ENCODE peak calls at places on chromosomes 11 and 22, in five cellular contexts. A is AG04450, Q is heart left ventricle, W is dorsolateral prefrontal cortex, Y is upper lobe of left lung. V is an unnamed sample.

GRCh38 chr11:13333456-13333957 is 55.9 kb downstream of the BMAL1 start:
- DNase-seq in A (no peak), Q (no peak), W (no peak), Y (no peak), V (no peak)

GRCh38 chr11:69253028-69253427 is 40.9 kb upstream of the MYEOV start:
- DNase-seq in A (peak), Q (no peak), W (no peak), Y (no peak), V (no peak)

GRCh38 chr22:37499006-37499707 is 13.0 kb upstream of the MFNG start:
- DNase-seq in A (no peak), Q (no peak), W (no peak), Y (no peak), V (no peak)

GRCh38 chr11:74397531-74398243 is 546 bp downstream of the PGM2L1 start:
- DNase-seq in A (no peak), Q (no peak), W (no peak), Y (peak), V (no peak)

GRCh38 chr22:49768511-49768910 is 59.2 kb downstream of the BRD1 start:
- DNase-seq in A (no peak), Q (peak), W (no peak), Y (peak), V (no peak)

GRCh38 chr11:73198677-73199076 is 19.4 kb upstream of the P2RY2 start:
- DNase-seq in A (no peak), Q (no peak), W (no peak), Y (no peak), V (no peak)

GRCh38 chr11:68838572-68838964 is 3.1 kb downstream of the CPT1A start:
- DNase-seq in A (no peak), Q (no peak), W (no peak), Y (no peak), V (peak)

GRCh38 chr11:117427356-117427874 is 99.8 kb downstream of the CEP164 start:
- DNase-seq in A (no peak), Q (no peak), W (no peak), Y (no peak), V (no peak)

GRCh38 chr11:46006418-46007070 is 84.1 kb downstream of the LARGE2 start:
- DNase-seq in A (peak), Q (no peak), W (no peak), Y (no peak), V (no peak)

GRCh38 chr22:46303347-46303965 is 6.8 kb downstream of the GTSE1 start:
- DNase-seq in A (no peak), Q (peak), W (no peak), Y (no peak), V (no peak)

GRCh38 chr22:49976439-49977175 is 16.0 kb downstream of the PIM3 start:
- DNase-seq in A (no peak), Q (no peak), W (peak), Y (no peak), V (no peak)

GRCh38 chr22:35766654-35767580 is 49.2 kb downstream of the APOL5 start:
- DNase-seq in A (no peak), Q (no peak), W (no peak), Y (no peak), V (no peak)

GRCh38 chr11:76207642-76208378 is 1.5 kb upstream of the WNT11 start:
- DNase-seq in A (no peak), Q (peak), W (peak), Y (peak), V (peak)

GRCh38 chr22:31269892-31270574 is 22.3 kb downstream of the PIK3IP1 start:
- DNase-seq in A (no peak), Q (no peak), W (no peak), Y (no peak), V (no peak)

GRCh38 chr11:130315354-130315970 is 745 bp upstream of the ZBTB44 start:
- DNase-seq in A (no peak), Q (peak), W (no peak), Y (peak), V (peak)

GRCh38 chr11:120667281-120667680 is 155.7 kb downstream of the GRIK4 start:
- DNase-seq in A (no peak), Q (no peak), W (peak), Y (peak), V (peak)

GRCh38 chr11:12936200-12936599 is 72.9 kb upstream of the RASSF10 start:
- DNase-seq in A (no peak), Q (no peak), W (no peak), Y (no peak), V (no peak)

GRCh38 chr22:33844273-33844672 is 76.0 kb downstream of the LARGE1 start:
- DNase-seq in A (no peak), Q (no peak), W (no peak), Y (no peak), V (no peak)

GRCh38 chr11:65814131-65814959 is 19.4 kb upstream of the SNX32 start:
- DNase-seq in A (no peak), Q (no peak), W (no peak), Y (no peak), V (no peak)

GRCh38 chr22:44616461-44616860 is 85.5 kb upstream of the PRR5 start:
- DNase-seq in A (no peak), Q (no peak), W (no peak), Y (no peak), V (no peak)

GRCh38 chr22:28410050-28410816 is 269.4 kb downstream of the TTC28 start:
- DNase-seq in A (no peak), Q (no peak), W (no peak), Y (no peak), V (no peak)

GRCh38 chr11:76194872-76195668 is 11.2 kb downstream of the WNT11 start:
- DNase-seq in A (no peak), Q (no peak), W (no peak), Y (no peak), V (no peak)

GRCh38 chr11:30586251-30587144 is at the start of gene MPPED2:
- DNase-seq in A (no peak), Q (peak), W (peak), Y (no peak), V (peak)

GRCh38 chr11:70292863-70293262 is 22.4 kb downstream of the PPFIA1 start:
- DNase-seq in A (no peak), Q (no peak), W (no peak), Y (no peak), V (no peak)

GRCh38 chr11:94648789-94649188 is 81.6 kb downstream of the PIWIL4 start:
- DNase-seq in A (no peak), Q (no peak), W (no peak), Y (no peak), V (no peak)

GRCh38 chr22:40597541-40598453 is 38.7 kb downstream of the MRTFA start:
- DNase-seq in A (no peak), Q (no peak), W (no peak), Y (no peak), V (no peak)

GRCh38 chr11:44950625-44951472 is at the start of gene TP53I11:
- DNase-seq in A (no peak), Q (peak), W (peak), Y (peak), V (peak)

GRCh38 chr11:75059299-75059698 is 37.4 kb downstream of the OR2AT4 start:
- DNase-seq in A (no peak), Q (no peak), W (no peak), Y (no peak), V (no peak)

GRCh38 chr11:12064136-12064953 is 46.0 kb upstream of the MICAL2 start:
- DNase-seq in A (no peak), Q (no peak), W (no peak), Y (no peak), V (no peak)

GRCh38 chr11:83715927-83716525 is 429.9 kb upstream of the CCDC90B start:
- DNase-seq in A (no peak), Q (no peak), W (no peak), Y (no peak), V (no peak)

GRCh38 chr11:1825039-1825740 is 9.6 kb upstream of the SYT8 start:
- DNase-seq in A (no peak), Q (peak), W (no peak), Y (peak), V (no peak)

GRCh38 chr22:48369789-48370507 is 1457.7 kb downstream of the BRD1 start:
- DNase-seq in A (no peak), Q (no peak), W (no peak), Y (no peak), V (no peak)

GRCh38 chr11:114178656-114179055 is 117.5 kb upstream of the NNMT start:
- DNase-seq in A (no peak), Q (no peak), W (no peak), Y (no peak), V (no peak)

GRCh38 chr11:114181752-114182151 is 114.4 kb upstream of the NNMT start:
- DNase-seq in A (no peak), Q (no peak), W (no peak), Y (no peak), V (peak)

GRCh38 chr11:114179234-114179941 is 116.8 kb upstream of the NNMT start:
- DNase-seq in A (no peak), Q (peak), W (no peak), Y (no peak), V (peak)

GRCh38 chr11:114181195-114181594 is 115.0 kb upstream of the NNMT start:
- DNase-seq in A (no peak), Q (no peak), W (no peak), Y (no peak), V (no peak)

GRCh38 chr11:114180301-114181055 is 115.7 kb upstream of the NNMT start:
- DNase-seq in A (no peak), Q (no peak), W (no peak), Y (no peak), V (peak)
- TF ChIP-seq CTCF in A (peak), Q (peak), W (peak), Y (peak), V (no peak)

DNA sequence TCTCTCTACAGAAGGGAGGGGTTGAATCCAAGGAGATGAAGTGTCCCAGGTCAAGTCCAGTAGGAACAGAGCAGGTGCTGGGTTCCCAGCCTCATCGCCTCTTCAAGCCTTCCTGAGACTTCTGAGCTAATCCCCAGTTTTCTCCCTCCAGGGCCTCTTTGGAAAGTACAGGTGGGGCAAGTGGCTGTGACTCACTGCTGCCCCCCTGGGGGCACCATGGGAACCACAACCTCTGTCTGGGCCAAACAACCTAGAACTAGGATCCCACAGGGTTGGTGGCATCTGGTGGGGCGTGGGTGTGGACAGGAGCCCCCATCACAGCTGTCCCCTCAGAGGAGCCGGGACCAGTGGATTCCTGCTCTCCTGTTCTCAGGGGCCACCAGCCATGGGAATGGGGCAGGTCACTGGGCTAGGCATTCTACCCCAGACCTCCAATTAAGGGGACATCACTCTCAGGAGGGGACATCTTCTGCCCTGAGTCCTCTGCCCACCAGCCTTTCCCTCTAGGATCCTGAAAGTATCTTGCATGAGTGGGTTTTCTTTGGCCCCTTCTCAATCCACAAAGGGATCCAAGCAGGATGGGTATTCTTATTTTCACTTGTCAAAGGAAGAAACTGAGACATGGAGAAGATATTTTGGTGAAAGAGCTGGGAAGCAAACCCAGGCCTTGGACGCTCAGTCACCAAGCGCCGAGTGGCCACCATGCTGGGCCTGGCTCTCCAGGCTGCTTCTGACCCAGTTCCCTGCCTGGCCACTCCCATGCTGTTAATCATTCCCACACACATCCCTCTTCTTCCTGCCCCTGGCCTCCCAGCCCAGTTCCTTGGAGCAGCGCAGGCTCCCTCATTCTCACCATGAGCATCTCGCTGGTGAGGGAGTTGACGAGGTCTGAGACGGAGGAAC is 23.8 kb downstream of the LRRC10B start:
- DNase-seq in A (no peak), Q (no peak), W (no peak), Y (no peak), V (no peak)
- H3K4me3 ChIP-seq in A (no peak), Q (no peak), W (no peak), Y (no peak), V (no peak)

GRCh38 chr11:17343907-17344306 is 7.7 kb upstream of the NCR3LG1 start:
- DNase-seq in A (no peak), Q (no peak), W (no peak), Y (no peak), V (no peak)
- H3K27ac ChIP-seq in A (no peak), Q (no peak), W (no peak), Y (no peak), V (no peak)

DNA sequence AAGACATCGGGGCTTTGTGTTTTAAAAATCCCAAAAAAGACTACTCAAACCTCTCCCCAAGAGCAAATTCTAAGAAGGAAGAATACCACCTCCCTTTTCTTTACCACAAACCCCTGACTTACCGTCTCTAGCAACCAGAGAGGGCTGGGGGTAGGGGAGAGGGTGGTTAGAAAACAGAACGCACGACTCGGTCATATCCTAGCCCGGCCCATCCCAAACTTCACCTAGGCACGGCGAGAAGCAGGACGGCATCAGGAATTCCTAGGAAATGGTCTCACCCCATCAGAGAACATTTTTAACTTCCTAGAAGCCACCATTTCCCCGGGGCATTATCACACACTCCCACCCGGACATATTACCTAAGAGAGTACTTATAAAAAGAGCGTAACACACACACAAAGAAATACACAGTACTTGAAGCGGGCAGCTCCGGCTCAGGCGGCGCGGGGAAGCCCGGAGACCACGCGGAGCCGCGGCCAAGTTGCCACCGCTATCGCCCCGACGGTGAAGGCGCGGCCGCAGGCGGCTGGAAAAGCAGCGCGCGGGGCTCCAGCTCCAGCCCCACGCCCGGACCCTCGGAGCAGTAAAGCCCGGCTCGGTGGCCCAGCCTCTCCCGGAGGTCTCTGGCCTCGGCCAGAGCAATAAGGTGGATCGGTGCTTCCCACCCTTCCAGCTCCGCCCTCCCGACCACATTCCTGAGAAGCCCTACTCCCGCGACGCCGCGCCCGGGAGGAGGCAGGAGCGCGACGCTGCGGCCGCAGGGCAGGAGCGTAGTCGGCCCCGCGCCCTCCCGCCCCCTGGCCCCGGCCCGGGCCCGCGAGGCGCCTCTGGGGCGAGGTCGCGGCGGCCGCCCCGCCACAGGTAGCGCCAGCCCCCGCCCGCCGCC is 897 bp downstream of the RRAS2 start:
- DNase-seq in A (no peak), Q (peak), W (no peak), Y (peak), V (peak)
- TF ChIP-seq CTCF in A (no peak), Q (peak), W (no peak), Y (no peak), V (no peak)

GRCh38 chr22:29480262-29480511 is 169 bp downstream of the NEFH start:
- DNase-seq in A (no peak), Q (no peak), W (no peak), Y (peak), V (no peak)

GRCh38 chr22:29479417-29480261 is at the start of gene NEFH:
- DNase-seq in A (no peak), Q (no peak), W (no peak), Y (no peak), V (no peak)

GRCh38 chr22:29481265-29482000 is 1.4 kb downstream of the NEFH start:
- DNase-seq in A (no peak), Q (no peak), W (no peak), Y (no peak), V (peak)

GRCh38 chr22:29482253-29482652 is 2.2 kb downstream of the NEFH start:
- DNase-seq in A (no peak), Q (no peak), W (no peak), Y (no peak), V (peak)

GRCh38 chr22:29480512-29481264 is 670 bp downstream of the NEFH start:
- DNase-seq in A (no peak), Q (no peak), W (peak), Y (peak), V (peak)
- H3K4me3 ChIP-seq in A (peak), Q (no peak), W (peak), Y (peak), V (peak)

DNA sequence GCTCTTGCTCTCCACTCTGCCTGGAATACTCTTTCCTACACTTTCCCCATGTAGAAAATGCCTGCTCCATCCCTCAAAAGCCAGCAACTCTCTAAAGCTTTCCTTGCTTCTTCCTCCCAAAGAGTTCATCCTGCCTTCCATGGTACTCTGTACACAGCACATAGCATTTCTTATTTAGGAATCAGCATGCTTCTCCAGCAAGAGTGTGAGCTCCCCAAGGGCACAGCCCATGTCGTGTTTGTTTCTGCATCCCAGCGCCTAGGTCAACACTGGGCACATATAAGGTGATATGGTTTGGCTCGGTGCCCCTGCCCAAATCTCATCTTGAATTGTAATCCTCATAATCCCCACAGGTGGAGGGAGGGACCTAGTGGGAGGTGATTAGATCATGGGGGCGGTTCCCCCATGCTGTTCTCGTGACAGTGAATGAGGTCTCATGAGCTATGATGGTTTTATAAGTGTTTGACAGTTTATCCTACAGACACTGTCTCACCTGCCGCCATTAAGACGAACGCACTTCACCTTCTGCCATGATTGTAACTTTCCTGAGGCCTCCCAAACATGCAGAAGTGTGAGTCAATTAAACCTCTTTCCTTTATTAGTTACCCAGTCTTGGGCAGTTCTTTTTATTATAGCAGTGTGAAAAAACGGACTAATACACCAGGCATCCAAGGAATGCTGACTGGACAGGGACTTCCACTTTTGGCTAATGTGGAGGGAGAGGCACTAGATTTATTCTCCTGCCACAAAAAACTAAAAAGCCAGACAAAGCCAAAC is 8.2 kb downstream of the VPS37C start:
- DNase-seq in A (no peak), Q (no peak), W (peak), Y (no peak), V (no peak)
- H3K27ac ChIP-seq in A (peak), Q (peak), W (no peak), Y (peak), V (no peak)